ENCODE peak calls at places on chromosome 18, in six cellular contexts. O is MM.1S; D is left lung; G is CD8-positive, alpha-beta T cell; I is thoracic aorta; V is body of pancreas. B is an unnamed sample.

GRCh38 chr18:32443356-32443755 is 27.3 kb downstream of the GAREM1 start:
- DNase-seq in O (no peak), D (no peak), G (no peak), I (no peak), V (no peak), B (no peak)

GRCh38 chr18:52657063-52657462 is 317.1 kb downstream of the DCC start:
- DNase-seq in O (no peak), D (no peak), G (no peak), I (no peak), V (no peak), B (no peak)

GRCh38 chr18:77124452-77124922 is 8.1 kb downstream of the MBP start:
- DNase-seq in O (no peak), D (peak; percentile 32), G (peak; percentile 54), I (no peak), V (no peak), B (peak; percentile 25)

GRCh38 chr18:50638623-50639398 is 78.9 kb downstream of the MAPK4 start:
- DNase-seq in O (no peak), D (no peak), G (no peak), I (no peak), V (no peak), B (no peak)

GRCh38 chr18:8460748-8461147 is 148.5 kb upstream of the RAB12 start:
- DNase-seq in O (no peak), D (no peak), G (no peak), I (no peak), V (no peak), B (no peak)

GRCh38 chr18:21053127-21053526 is 58.5 kb downstream of the ROCK1 start:
- DNase-seq in O (no peak), D (no peak), G (no peak), I (no peak), V (no peak), B (peak; percentile 63)

GRCh38 chr18:31487251-31488015 is 10.5 kb upstream of the DSG2 start:
- DNase-seq in O (no peak), D (no peak), G (no peak), I (no peak), V (no peak), B (no peak)

GRCh38 chr18:68840554-68841263 is 42.8 kb downstream of the CCDC102B start:
- DNase-seq in O (no peak), D (no peak), G (no peak), I (no peak), V (peak; percentile 15), B (peak; percentile 94)

GRCh38 chr18:56302161-56302560 is 336.2 kb downstream of the TXNL1 start:
- DNase-seq in O (no peak), D (no peak), G (no peak), I (no peak), V (no peak), B (no peak)

GRCh38 chr18:22914633-22915032 is 18.5 kb upstream of the RBBP8 start:
- DNase-seq in O (no peak), D (no peak), G (no peak), I (no peak), V (no peak), B (no peak)

GRCh38 chr18:10122116-10122515 is 208.3 kb downstream of the VAPA start:
- DNase-seq in O (peak; percentile 14), D (no peak), G (no peak), I (no peak), V (no peak), B (peak; percentile 93)

GRCh38 chr18:33761363-33761762 is 183.3 kb downstream of the ASXL3 start:
- DNase-seq in O (peak; percentile 28), D (no peak), G (no peak), I (no peak), V (peak; percentile 48), B (no peak)

DNA sequence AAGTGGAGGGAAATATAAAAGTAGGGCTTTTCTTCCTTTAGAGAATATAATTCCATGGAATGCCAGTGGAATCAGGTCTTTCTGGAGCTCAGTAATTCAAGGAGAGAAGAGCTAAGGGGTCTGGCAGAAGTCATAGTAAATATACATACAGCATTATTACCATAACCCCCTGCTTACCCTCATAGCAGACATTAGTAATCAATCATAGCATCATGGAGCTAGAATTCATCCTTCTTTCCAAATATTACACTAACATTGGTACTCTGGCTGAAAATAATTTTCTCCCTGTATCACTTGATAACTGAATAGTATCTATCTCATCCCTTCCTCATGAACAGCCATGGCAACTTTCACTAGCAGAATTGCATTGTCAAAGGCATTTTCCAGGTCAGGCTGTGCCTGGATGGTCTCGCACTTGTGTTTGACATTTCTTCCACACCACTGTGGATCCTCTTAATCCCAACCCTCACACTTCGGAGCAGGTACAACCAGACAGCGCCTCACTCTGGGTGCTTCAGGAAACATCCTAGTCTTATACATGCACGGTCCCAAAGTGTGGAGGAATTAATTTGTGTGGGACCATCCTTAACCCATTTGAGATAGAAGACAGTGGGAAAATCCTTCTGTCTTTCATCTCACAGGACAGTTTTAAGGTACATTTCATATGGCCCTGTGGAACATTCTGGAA is 84.2 kb upstream of the SEC11C start:
- DNase-seq in O (no peak), D (no peak), G (no peak), I (no peak), V (no peak), B (peak; percentile 32)
- TF ChIP-seq CTCF in O (no peak), D (no peak), G (no peak), I (no peak), V (no peak), B (peak; percentile 5)

DNA sequence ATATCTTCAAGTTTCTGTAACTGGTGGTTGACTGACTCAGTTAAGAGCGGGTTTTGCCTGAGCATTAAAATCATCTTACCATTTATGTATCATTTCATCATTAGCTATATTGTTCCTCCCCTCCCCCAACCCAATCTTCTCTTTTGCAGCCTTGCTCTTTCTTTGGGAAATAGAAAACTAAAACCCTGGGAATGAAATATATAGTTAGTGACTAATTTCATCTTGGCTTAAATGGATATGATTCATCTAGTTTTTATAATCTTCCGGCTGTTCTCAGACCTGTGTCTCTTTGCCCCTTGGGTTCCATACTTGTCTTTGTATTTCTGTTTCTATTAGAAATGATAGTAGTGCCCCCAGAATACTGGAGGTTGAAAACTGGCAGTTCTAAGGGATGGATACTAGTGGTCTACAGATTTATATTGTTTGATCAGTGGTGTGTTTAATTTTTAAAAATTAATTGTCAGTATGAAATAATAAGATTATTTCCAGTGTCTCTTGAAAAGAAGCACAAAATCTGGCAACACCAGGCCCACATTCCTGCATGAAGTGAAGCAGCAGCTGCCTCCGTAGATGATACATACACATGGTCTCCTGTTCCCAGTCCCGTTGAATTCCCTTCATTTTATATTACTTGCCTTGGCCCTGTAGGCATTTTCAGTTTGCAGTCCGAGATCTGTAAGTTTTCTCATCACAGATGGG is 44.5 kb downstream of the PHLPP1 start:
- DNase-seq in O (no peak), D (no peak), G (no peak), I (no peak), V (no peak), B (peak; percentile 51)
- H3K4me3 ChIP-seq in O (no peak overlapping the region), D (no peak overlapping the region), G (no peak overlapping the region), I (no peak overlapping the region), V (no peak overlapping the region), B (no peak overlapping the region)

GRCh38 chr18:361100-361732 is 93.4 kb upstream of the THOC1 start:
- DNase-seq in O (no peak), D (no peak), G (no peak), I (no peak), V (no peak), B (no peak)

GRCh38 chr18:360676-361075 is 92.8 kb upstream of the THOC1 start:
- DNase-seq in O (no peak), D (no peak), G (no peak), I (no peak), V (no peak), B (no peak)

GRCh38 chr18:363327-364115 is 95.7 kb upstream of the THOC1 start:
- DNase-seq in O (no peak), D (no peak), G (no peak), I (no peak), V (no peak), B (peak; percentile 73)

GRCh38 chr18:362914-363295 is 95.1 kb upstream of the THOC1 start:
- DNase-seq in O (no peak), D (no peak), G (no peak), I (no peak), V (no peak), B (no peak)

DNA sequence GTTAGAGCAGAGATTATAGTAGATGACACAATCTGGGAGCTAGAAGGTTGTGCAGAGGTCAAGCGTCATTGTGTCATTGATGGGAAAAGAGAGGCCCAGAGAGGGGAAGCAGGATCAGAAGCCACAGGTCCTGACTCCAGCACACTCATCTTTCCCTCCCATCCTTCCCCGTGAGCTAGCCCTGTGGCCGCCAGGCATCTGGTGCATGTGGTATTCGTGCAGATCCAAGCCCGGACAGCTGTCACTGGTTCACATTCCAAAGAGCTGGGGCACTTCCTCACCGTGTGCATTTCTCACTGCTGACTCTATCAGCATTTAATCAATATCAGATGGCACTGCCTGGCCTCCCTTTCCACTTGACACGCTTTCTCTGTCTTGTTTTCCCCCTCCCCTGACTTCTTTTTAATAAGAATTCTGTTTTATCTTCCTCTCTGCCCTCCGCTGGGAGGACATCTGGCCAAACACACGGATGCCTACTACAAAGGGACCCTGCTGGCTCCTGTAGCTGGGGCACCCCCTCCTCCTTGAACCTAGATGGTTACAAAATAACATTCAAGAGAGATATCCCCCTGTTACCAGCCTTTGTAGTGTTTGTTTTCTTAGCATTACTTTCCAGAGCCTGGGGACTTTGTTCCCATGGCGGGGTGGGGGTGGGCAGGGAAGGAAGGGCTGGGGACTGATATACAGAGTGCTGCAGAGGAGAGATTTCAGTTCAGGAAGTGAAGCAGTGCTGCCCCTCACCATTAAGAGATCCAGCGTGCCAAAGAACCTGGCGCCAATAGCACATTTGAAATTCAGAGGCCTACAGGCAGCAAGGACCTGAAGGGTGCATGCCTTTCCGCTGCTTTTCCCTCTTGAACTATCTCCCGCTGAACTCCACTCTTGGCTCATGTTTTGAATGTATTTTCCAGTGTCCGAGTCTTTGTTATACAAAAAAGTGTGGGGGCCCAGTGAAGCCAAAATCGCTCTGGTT is 94.4 kb upstream of the THOC1 start:
- DNase-seq in O (no peak), D (peak; percentile 50), G (no peak), I (no peak), V (no peak), B (peak; percentile 100)
- TF ChIP-seq CTCF in O (no peak), D (no peak), G (no peak), I (no peak), V (no peak), B (no peak)

DNA sequence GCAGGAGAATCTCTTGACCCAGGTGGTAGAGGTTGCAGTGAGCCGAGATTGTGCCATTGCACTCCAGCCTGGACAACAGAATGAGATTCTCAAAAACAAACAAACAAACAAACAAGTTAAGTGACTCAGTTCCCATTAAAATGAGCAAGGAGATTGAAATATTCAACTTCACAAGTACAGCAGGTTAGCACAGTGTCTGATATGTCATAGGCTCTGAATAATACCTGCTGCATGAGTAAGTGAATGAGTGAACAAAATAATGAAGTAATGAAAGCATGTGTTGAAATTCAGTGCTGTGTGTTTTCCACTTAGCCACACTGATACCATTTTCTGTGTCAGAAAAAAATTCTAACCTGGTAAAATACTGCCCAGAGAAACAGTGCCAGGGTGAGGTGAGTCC is 41.9 kb upstream of the SETBP1 start:
- DNase-seq in O (no peak), D (no peak), G (no peak), I (no peak), V (no peak), B (no peak)
- H3K4me3 ChIP-seq in O (no peak overlapping the region), D (no peak overlapping the region), G (no peak overlapping the region), I (no peak overlapping the region), V (no peak overlapping the region), B (no peak overlapping the region)

DNA sequence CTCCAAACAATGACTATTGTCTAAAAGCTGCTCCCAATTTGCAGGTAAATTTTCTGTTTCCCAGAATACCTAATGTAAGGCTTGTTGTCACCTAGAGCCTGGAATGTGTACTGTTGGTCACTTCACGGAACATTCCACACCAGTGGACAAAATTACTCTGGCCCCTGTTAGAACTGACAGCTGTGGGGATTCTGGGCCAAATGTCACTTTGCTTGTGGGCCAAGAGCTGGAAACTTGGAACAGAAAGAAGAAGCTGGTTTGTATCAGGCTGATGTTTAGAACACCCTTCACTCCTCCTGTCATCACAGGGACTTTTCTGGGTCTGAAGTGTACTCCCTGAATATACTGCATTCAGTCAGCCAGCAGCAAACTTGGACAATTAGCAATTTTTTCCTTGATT is 495.6 kb upstream of the SYT4 start:
- DNase-seq in O (no peak), D (no peak), G (no peak), I (no peak), V (no peak), B (no peak)
- TF ChIP-seq CTCF in O (no peak), D (no peak), G (no peak), I (no peak), V (no peak), B (no peak)

B was measured in foreskin fibroblast.